ENCODE peak calls at places on chromosomes 13 and 19, in eight cellular contexts. One of them, this sample, is unnamed.

GRCh38 chr19:41541990-41542584 is 33.9 kb upstream of the CEACAM21 start:
- DNase-seq in upper lobe of left lung: no peak
- DNase-seq in endodermal cell: peak; percentile 88
- DNase-seq in lower leg skin: peak; percentile 91
- DNase-seq in WTC11: peak; percentile 81
- DNase-seq in endothelial cell: peak; percentile 71
- DNase-seq in B cell: no peak
- DNase-seq in BE2C: peak; percentile 63
- DNase-seq in this sample: no peak

GRCh38 chr19:14954071-14954655 is 12.9 kb downstream of the OR7C2 start:
- DNase-seq in BE2C: peak; percentile 16
- DNase-seq in B cell: no peak
- DNase-seq in upper lobe of left lung: peak; percentile 63
- DNase-seq in endodermal cell: peak; percentile 96
- DNase-seq in endothelial cell: no peak
- DNase-seq in lower leg skin: no peak
- DNase-seq in WTC11: peak; percentile 87
- DNase-seq in this sample: no peak

GRCh38 chr13:113585828-113586355 is 1.3 kb downstream of the TFDP1 start:
- DNase-seq in BE2C: no peak
- DNase-seq in endodermal cell: peak; percentile 36
- DNase-seq in upper lobe of left lung: no peak
- DNase-seq in B cell: no peak
- DNase-seq in endothelial cell: no peak
- DNase-seq in lower leg skin: peak; percentile 67
- DNase-seq in WTC11: no peak
- DNase-seq in this sample: no peak

GRCh38 chr13:114222461-114222968 is 12.2 kb upstream of the CDC16 start:
- DNase-seq in BE2C: no peak
- DNase-seq in upper lobe of left lung: peak; percentile 67
- DNase-seq in WTC11: no peak
- DNase-seq in endothelial cell: no peak
- DNase-seq in endodermal cell: no peak
- DNase-seq in lower leg skin: no peak
- DNase-seq in B cell: peak; percentile 52
- DNase-seq in this sample: no peak

GRCh38 chr19:48997972-48998371 is 4.3 kb downstream of the RUVBL2 start:
- DNase-seq in BE2C: peak; percentile 87
- DNase-seq in lower leg skin: no peak
- DNase-seq in B cell: no peak
- DNase-seq in endodermal cell: peak; percentile 93
- DNase-seq in WTC11: peak; percentile 92
- DNase-seq in upper lobe of left lung: no peak
- DNase-seq in endothelial cell: peak; percentile 83
- DNase-seq in this sample: peak; percentile 57

GRCh38 chr19:57558525-57558924 is 1.1 kb downstream of the ZNF550 start:
- DNase-seq in B cell: no peak
- DNase-seq in BE2C: no peak
- DNase-seq in WTC11: no peak
- DNase-seq in lower leg skin: no peak
- DNase-seq in endothelial cell: no peak
- DNase-seq in upper lobe of left lung: no peak
- DNase-seq in endodermal cell: no peak
- DNase-seq in this sample: no peak

GRCh38 chr19:4878491-4878968 is 11.1 kb upstream of the PLIN3 start:
- DNase-seq in B cell: peak; percentile 50
- DNase-seq in WTC11: peak; percentile 38
- DNase-seq in lower leg skin: no peak
- DNase-seq in BE2C: no peak
- DNase-seq in upper lobe of left lung: peak; percentile 63
- DNase-seq in endothelial cell: no peak
- DNase-seq in endodermal cell: no peak
- DNase-seq in this sample: no peak

GRCh38 chr13:108326318-108326717 is 56.8 kb downstream of the TNFSF13B start:
- DNase-seq in B cell: no peak
- DNase-seq in BE2C: no peak
- DNase-seq in WTC11: no peak
- DNase-seq in upper lobe of left lung: no peak
- DNase-seq in endothelial cell: no peak
- DNase-seq in lower leg skin: no peak
- DNase-seq in endodermal cell: peak; percentile 76
- DNase-seq in this sample: peak; percentile 9

GRCh38 chr19:11659612-11660011 is 62.3 kb downstream of the ZNF627 start:
- DNase-seq in B cell: no peak
- DNase-seq in endodermal cell: no peak
- DNase-seq in WTC11: no peak
- DNase-seq in endothelial cell: no peak
- DNase-seq in BE2C: no peak
- DNase-seq in upper lobe of left lung: no peak
- DNase-seq in lower leg skin: no peak
- DNase-seq in this sample: peak; percentile 53

GRCh38 chr13:22648325-22648758 is 532.4 kb upstream of the SGCG start:
- DNase-seq in WTC11: peak; percentile 19
- DNase-seq in upper lobe of left lung: no peak
- DNase-seq in endothelial cell: no peak
- DNase-seq in endodermal cell: peak; percentile 58
- DNase-seq in B cell: no peak
- DNase-seq in lower leg skin: no peak
- DNase-seq in BE2C: no peak
- DNase-seq in this sample: no peak

GRCh38 chr19:14407889-14408640 is 11.1 kb downstream of the DDX39A start:
- DNase-seq in BE2C: no peak
- DNase-seq in endodermal cell: no peak
- DNase-seq in endothelial cell: no peak
- DNase-seq in WTC11: no peak
- DNase-seq in upper lobe of left lung: peak; percentile 76
- DNase-seq in B cell: peak; percentile 38
- DNase-seq in lower leg skin: no peak
- DNase-seq in this sample: no peak

GRCh38 chr13:109156181-109156935 is 526.9 kb downstream of the MYO16 start:
- DNase-seq in WTC11: no peak
- DNase-seq in B cell: no peak
- DNase-seq in lower leg skin: no peak
- DNase-seq in endodermal cell: no peak
- DNase-seq in upper lobe of left lung: peak; percentile 64
- DNase-seq in endothelial cell: no peak
- DNase-seq in BE2C: no peak
- DNase-seq in this sample: no peak

GRCh38 chr13:27194895-27195764 is 23.5 kb upstream of the USP12 start:
- DNase-seq in endodermal cell: no peak
- DNase-seq in BE2C: no peak
- DNase-seq in WTC11: no peak
- DNase-seq in lower leg skin: peak; percentile 36
- DNase-seq in B cell: no peak
- DNase-seq in endothelial cell: no peak
- DNase-seq in upper lobe of left lung: no peak
- DNase-seq in this sample: no peak

GRCh38 chr13:105365831-105366230 is 1169.6 kb downstream of the EFNB2 start:
- DNase-seq in lower leg skin: no peak
- DNase-seq in endothelial cell: no peak
- DNase-seq in endodermal cell: no peak
- DNase-seq in BE2C: no peak
- DNase-seq in B cell: no peak
- DNase-seq in upper lobe of left lung: no peak
- DNase-seq in WTC11: no peak
- DNase-seq in this sample: no peak

GRCh38 chr13:85413664-85414063 is 385.6 kb downstream of the SLITRK6 start:
- DNase-seq in lower leg skin: no peak
- DNase-seq in endodermal cell: no peak
- DNase-seq in WTC11: no peak
- DNase-seq in BE2C: no peak
- DNase-seq in endothelial cell: no peak
- DNase-seq in B cell: no peak
- DNase-seq in upper lobe of left lung: no peak
- DNase-seq in this sample: no peak

GRCh38 chr19:47413941-47414340 is 5.4 kb downstream of the MEIS3 start:
- DNase-seq in lower leg skin: no peak
- DNase-seq in B cell: no peak
- DNase-seq in upper lobe of left lung: no peak
- DNase-seq in BE2C: no peak
- DNase-seq in endodermal cell: no peak
- DNase-seq in WTC11: no peak
- DNase-seq in endothelial cell: no peak
- DNase-seq in this sample: no peak

GRCh38 chr19:24078688-24079087 is 8.3 kb upstream of the ZNF254 start:
- DNase-seq in upper lobe of left lung: no peak
- DNase-seq in BE2C: no peak
- DNase-seq in B cell: no peak
- DNase-seq in lower leg skin: peak; percentile 12
- DNase-seq in WTC11: peak; percentile 15
- DNase-seq in endodermal cell: no peak
- DNase-seq in endothelial cell: no peak
- DNase-seq in this sample: no peak

GRCh38 chr19:47790398-47790814 is 11.9 kb downstream of the SELENOW start:
- DNase-seq in lower leg skin: peak; percentile 95
- DNase-seq in endothelial cell: peak; percentile 97
- DNase-seq in BE2C: peak; percentile 90
- DNase-seq in upper lobe of left lung: peak; percentile 86
- DNase-seq in endodermal cell: peak; percentile 100
- DNase-seq in B cell: peak; percentile 81
- DNase-seq in WTC11: peak; percentile 100
- DNase-seq in this sample: peak; percentile 81

GRCh38 chr19:16575282-16575681 is 3.1 kb upstream of the SLC35E1 start:
- DNase-seq in lower leg skin: no peak
- DNase-seq in endothelial cell: no peak
- DNase-seq in B cell: no peak
- DNase-seq in BE2C: no peak
- DNase-seq in endodermal cell: no peak
- DNase-seq in WTC11: no peak
- DNase-seq in upper lobe of left lung: no peak
- DNase-seq in this sample: no peak

GRCh38 chr19:48928164-48929005 is 5.1 kb upstream of the DHDH start:
- DNase-seq in lower leg skin: no peak
- DNase-seq in endodermal cell: no peak
- DNase-seq in endothelial cell: no peak
- DNase-seq in B cell: no peak
- DNase-seq in upper lobe of left lung: no peak
- DNase-seq in BE2C: no peak
- DNase-seq in WTC11: no peak
- DNase-seq in this sample: no peak

GRCh38 chr13:101139076-101139475 is 277.2 kb downstream of the NALCN start:
- DNase-seq in BE2C: no peak
- DNase-seq in upper lobe of left lung: no peak
- DNase-seq in endothelial cell: no peak
- DNase-seq in B cell: no peak
- DNase-seq in WTC11: no peak
- DNase-seq in endodermal cell: no peak
- DNase-seq in lower leg skin: no peak
- DNase-seq in this sample: no peak

DNA sequence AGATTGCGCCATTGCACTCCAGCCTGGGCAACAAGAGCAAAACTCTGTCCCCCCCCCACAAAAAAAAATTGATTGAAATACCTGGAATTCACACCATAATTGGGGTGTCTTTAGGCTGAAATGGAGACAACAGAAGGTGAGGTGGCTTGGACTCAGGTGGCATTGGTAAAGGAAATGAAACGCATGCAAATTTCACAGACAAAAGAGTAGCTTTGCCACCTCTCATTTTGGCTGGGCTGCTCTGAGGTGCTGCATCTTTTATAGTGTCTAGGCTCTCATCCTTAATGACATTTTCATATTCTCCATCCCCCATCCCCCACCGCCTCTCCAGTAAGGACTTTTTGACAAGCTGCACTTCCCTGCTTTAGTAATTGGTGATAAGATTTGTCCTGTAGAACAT is 6.9 kb downstream of the UBE2L5 start:
- DNase-seq in upper lobe of left lung: no peak
- DNase-seq in endodermal cell: no peak
- DNase-seq in BE2C: no peak
- DNase-seq in WTC11: no peak
- DNase-seq in lower leg skin: no peak
- DNase-seq in endothelial cell: no peak
- DNase-seq in B cell: no peak
- DNase-seq in this sample: no peak
- TF ChIP-seq CTCF in upper lobe of left lung: no peak
- TF ChIP-seq CTCF in endodermal cell: no peak
- TF ChIP-seq CTCF in BE2C: no peak
- TF ChIP-seq CTCF in WTC11: no peak
- TF ChIP-seq CTCF in lower leg skin: no peak
- TF ChIP-seq CTCF in endothelial cell: no peak
- TF ChIP-seq CTCF in B cell: no peak
- TF ChIP-seq CTCF in this sample: no peak

GRCh38 chr19:18322318-18322758 is 538 bp downstream of the LSM4 start:
- DNase-seq in lower leg skin: no peak
- DNase-seq in WTC11: peak; percentile 63
- DNase-seq in BE2C: peak; percentile 74
- DNase-seq in upper lobe of left lung: no peak
- DNase-seq in endothelial cell: peak; percentile 59
- DNase-seq in endodermal cell: peak; percentile 82
- DNase-seq in B cell: peak; percentile 47
- DNase-seq in this sample: peak; percentile 68
- TF ChIP-seq CTCF in lower leg skin: no peak
- TF ChIP-seq CTCF in WTC11: no peak
- TF ChIP-seq CTCF in BE2C: peak; percentile 52
- TF ChIP-seq CTCF in upper lobe of left lung: no peak
- TF ChIP-seq CTCF in endothelial cell: no peak
- TF ChIP-seq CTCF in endodermal cell: peak; percentile 56
- TF ChIP-seq CTCF in B cell: no peak
- TF ChIP-seq CTCF in this sample: peak; percentile 21

DNA sequence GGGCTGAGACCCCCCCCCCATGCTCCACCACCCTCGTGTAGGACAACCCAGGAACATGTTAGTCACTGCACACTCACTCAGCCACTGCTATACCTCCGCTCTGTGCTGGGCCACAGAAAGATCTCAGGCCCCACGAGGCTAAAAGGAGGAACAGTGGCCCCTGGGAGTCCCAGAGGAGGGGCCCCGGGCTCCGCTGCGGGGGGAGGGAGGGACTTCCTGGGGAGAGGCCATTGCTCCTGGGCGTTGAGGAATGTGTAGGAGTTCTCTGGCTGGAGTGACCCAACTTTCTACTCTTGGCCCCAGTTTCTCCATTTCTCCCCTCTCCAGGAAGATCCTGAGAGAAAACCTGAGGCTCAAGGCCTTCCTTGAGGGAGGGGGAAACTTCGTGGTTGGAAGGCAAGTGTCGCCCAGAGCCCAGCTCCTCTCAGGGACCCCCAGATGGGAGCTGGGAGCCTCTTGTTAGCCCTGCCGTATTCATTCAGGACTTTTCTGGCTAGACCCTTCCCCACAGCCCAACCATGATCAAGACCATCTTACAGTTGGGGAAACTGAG is 13.6 kb downstream of the ONECUT3 start:
- DNase-seq in B cell: no peak
- DNase-seq in lower leg skin: no peak
- DNase-seq in WTC11: no peak
- DNase-seq in endothelial cell: no peak
- DNase-seq in endodermal cell: no peak
- DNase-seq in BE2C: no peak
- DNase-seq in upper lobe of left lung: no peak
- DNase-seq in this sample: no peak
- TF ChIP-seq CTCF in B cell: no peak
- TF ChIP-seq CTCF in lower leg skin: no peak
- TF ChIP-seq CTCF in WTC11: no peak
- TF ChIP-seq CTCF in endothelial cell: no peak
- TF ChIP-seq CTCF in endodermal cell: no peak
- TF ChIP-seq CTCF in BE2C: no peak
- TF ChIP-seq CTCF in upper lobe of left lung: no peak
- TF ChIP-seq CTCF in this sample: no peak

DNA sequence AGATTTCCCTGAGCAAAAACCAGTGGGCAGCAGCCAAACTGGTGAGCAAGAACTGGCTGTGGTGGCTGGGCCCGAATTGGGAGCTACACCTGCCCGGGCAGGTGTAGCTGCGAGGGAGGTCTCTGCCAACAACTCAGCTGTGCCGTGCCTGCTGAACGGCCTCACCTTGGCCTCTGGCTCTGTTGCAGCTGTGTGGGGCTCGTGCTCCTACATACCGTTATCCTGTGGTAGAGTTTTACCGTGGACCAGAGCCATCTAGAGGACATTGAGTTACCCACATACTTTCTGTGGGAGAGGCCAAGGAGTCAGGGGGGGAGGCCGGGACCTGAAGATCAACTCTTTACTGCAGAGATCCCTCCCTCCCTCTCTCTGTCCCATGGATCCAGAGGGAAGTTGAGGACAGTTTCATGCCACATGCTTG is 113.2 kb downstream of the TM9SF2 start:
- DNase-seq in endodermal cell: peak; percentile 75
- DNase-seq in lower leg skin: no peak
- DNase-seq in upper lobe of left lung: no peak
- DNase-seq in B cell: peak; percentile 50
- DNase-seq in WTC11: peak; percentile 44
- DNase-seq in BE2C: peak; percentile 32
- DNase-seq in endothelial cell: no peak
- DNase-seq in this sample: peak; percentile 63
- TF ChIP-seq CTCF in endodermal cell: peak; percentile 48
- TF ChIP-seq CTCF in lower leg skin: no peak
- TF ChIP-seq CTCF in upper lobe of left lung: no peak
- TF ChIP-seq CTCF in B cell: peak; percentile 19
- TF ChIP-seq CTCF in WTC11: no peak
- TF ChIP-seq CTCF in BE2C: peak; percentile 55
- TF ChIP-seq CTCF in endothelial cell: no peak
- TF ChIP-seq CTCF in this sample: peak; percentile 30